ENCODE peak calls at places on chromosome 2, in six cellular contexts. N is mesendoderm; C is T-helper 1 cell; U is activated gamma-delta T cell treated with Interleukin-2 at 50 U/mL for 16 hours; I is stimulated activated CD8-positive, alpha-beta memory T cell treated with anti-CD3 and anti-CD28 coated beads, Interleukin-4, amount 100 ng/mL, for 1 hour; A is activated CD8-positive, alpha-beta memory T cell treated with anti-CD3 and anti-CD28 coated beads, Interleukin-2, amount 50 U/mL, for 4 hours. R is an unnamed sample.

GRCh38 chr2:197008229-197008628 is 81.7 kb upstream of the PGAP1 start:
- DNase-seq in N (peak), C (no peak), U (no peak), I (no peak), A (no peak), R (no peak)

GRCh38 chr2:37629529-37629928 is 41.9 kb downstream of the CDC42EP3 start:
- DNase-seq in N (no peak), C (no peak), U (no peak), I (no peak), A (no peak), R (no peak)

GRCh38 chr2:28380185-28380584 is 12.5 kb upstream of the FOSL2 start:
- DNase-seq in N (no peak), C (no peak), U (no peak), I (no peak), A (no peak), R (no peak)

GRCh38 chr2:86648696-86649095 is 25.0 kb upstream of the RNF103 start:
- DNase-seq in N (no peak), C (no peak), U (no peak), I (no peak), A (no peak), R (no peak)

GRCh38 chr2:206968139-206969086 is 29.1 kb downstream of the CPO start:
- DNase-seq in N (no peak), C (no peak), U (no peak), I (no peak), A (no peak), R (no peak)

GRCh38 chr2:184677171-184677570 is 78.8 kb downstream of the ZNF804A start:
- DNase-seq in N (no peak), C (no peak), U (no peak), I (no peak), A (no peak), R (no peak)

GRCh38 chr2:133821107-133821760 is 253.0 kb upstream of the NCKAP5 start:
- DNase-seq in N (no peak), C (no peak), U (no peak), I (no peak), A (no peak), R (no peak)

GRCh38 chr2:12044857-12045256 is 298.4 kb downstream of the LPIN1 start:
- DNase-seq in N (no peak), C (no peak), U (peak), I (no peak), A (no peak), R (peak)

GRCh38 chr2:10477443-10478297 is 29.5 kb upstream of the ODC1 start:
- DNase-seq in N (peak), C (no peak), U (no peak), I (no peak), A (no peak), R (no peak)

GRCh38 chr2:203164311-203164935 is 74.4 kb upstream of the CYP20A1 start:
- DNase-seq in N (no peak), C (no peak), U (no peak), I (no peak), A (no peak), R (no peak)

GRCh38 chr2:212024040-212024439 is 514.6 kb downstream of the ERBB4 start:
- DNase-seq in N (no peak), C (no peak), U (no peak), I (no peak), A (no peak), R (no peak)

GRCh38 chr2:44330801-44331200 is 30.5 kb downstream of the PREPL start:
- DNase-seq in N (no peak), C (no peak), U (no peak), I (no peak), A (no peak), R (no peak)

GRCh38 chr2:61055557-61055956 is 10.1 kb upstream of the SANBR start:
- DNase-seq in N (no peak), C (no peak), U (no peak), I (no peak), A (no peak), R (no peak)

GRCh38 chr2:100145893-100146753 is 3.7 kb upstream of the AFF3 start:
- DNase-seq in N (no peak), C (no peak), U (no peak), I (no peak), A (no peak), R (no peak)

GRCh38 chr2:10222-10875 is 36.0 kb downstream of the FAM110C start:
- DNase-seq in N (peak), C (no peak), U (no peak), I (no peak), A (no peak), R (no peak)

GRCh38 chr2:175824243-175824642 is 177.8 kb downstream of the LNPK start:
- DNase-seq in N (no peak), C (no peak), U (no peak), I (no peak), A (no peak), R (no peak)

R was measured in effector memory CD8-positive, alpha-beta T cell.